ENCODE peak calls at places on chromosome 14, in ten cellular contexts. N is thyroid gland; Q is body of pancreas; X is OCI-LY7; W is uterus; L is colonic mucosa; B is heart left ventricle; Y is pancreas; F is CD8-positive, alpha-beta memory T cell; K is left ventricle myocardium inferior. A is an unnamed sample.

GRCh38 chr14:63470877-63471565 is 72.2 kb downstream of the PPP2R5E start:
- DNase-seq in N (no peak), Q (no peak), X (no peak), W (no peak), L (no peak), B (no peak), Y (no peak), F (no peak), K (no peak), A (no peak)

GRCh38 chr14:29810657-29811056 is 117.0 kb downstream of the PRKD1 start:
- DNase-seq in N (no peak), Q (peak; percentile 22), X (no peak), W (no peak), L (no peak), B (no peak), Y (no peak), F (no peak), K (no peak), A (no peak)

GRCh38 chr14:34766611-34767010 is 52.2 kb upstream of the CFL2 start:
- DNase-seq in N (no peak), Q (no peak), X (no peak), W (no peak), L (no peak), B (no peak), Y (no peak), F (no peak), K (no peak), A (no peak)

GRCh38 chr14:37270629-37271028 is 72.9 kb downstream of the MIPOL1 start:
- DNase-seq in N (no peak), Q (no peak), X (no peak), W (no peak), L (no peak), B (no peak), Y (no peak), F (no peak), K (no peak), A (no peak)

GRCh38 chr14:100348253-100348729 is 25.2 kb downstream of the SLC25A47 start:
- DNase-seq in N (no peak), Q (no peak), X (no peak), W (no peak), L (no peak), B (no peak), Y (no peak), F (no peak), K (no peak), A (no peak)

GRCh38 chr14:81388236-81388801 is 11.8 kb downstream of the STON2 start:
- DNase-seq in N (no peak), Q (no peak), X (no peak), W (no peak), L (no peak), B (no peak), Y (no peak), F (no peak), K (no peak), A (no peak)

GRCh38 chr14:68790656-68791077 is 2.2 kb downstream of the ZFP36L1 start:
- DNase-seq in N (no peak), Q (no peak), X (peak; percentile 49), W (no peak), L (peak; percentile 43), B (peak; percentile 13), Y (no peak), F (peak; percentile 76), K (no peak), A (no peak)

GRCh38 chr14:74835607-74836250 is 40.2 kb downstream of the PROX2 start:
- DNase-seq in N (no peak), Q (no peak), X (peak; percentile 46), W (no peak), L (no peak), B (no peak), Y (no peak), F (peak; percentile 28), K (no peak), A (no peak)

GRCh38 chr14:50109342-50109741 is 7.0 kb downstream of the VCPKMT start:
- DNase-seq in N (no peak), Q (no peak), X (no peak), W (no peak), L (no peak), B (no peak), Y (no peak), F (no peak), K (no peak), A (no peak)

GRCh38 chr14:61145903-61146411 is 135.2 kb downstream of the TMEM30B start:
- DNase-seq in N (no peak), Q (no peak), X (no peak), W (no peak), L (no peak), B (no peak), Y (no peak), F (no peak), K (no peak), A (no peak)

GRCh38 chr14:36238666-36239363 is 62.3 kb upstream of the PTCSC3 start:
- DNase-seq in N (no peak), Q (no peak), X (no peak), W (no peak), L (no peak), B (no peak), Y (no peak), F (no peak), K (no peak), A (no peak)

GRCh38 chr14:93035917-93036651 is 79.6 kb downstream of the ITPK1 start:
- DNase-seq in N (no peak), Q (no peak), X (no peak), W (peak; percentile 49), L (no peak), B (peak; percentile 62), Y (no peak), F (no peak), K (peak; percentile 46), A (no peak)

GRCh38 chr14:97866664-97867063 is 1069.5 kb downstream of the VRK1 start:
- DNase-seq in N (no peak), Q (no peak), X (no peak), W (no peak), L (no peak), B (no peak), Y (no peak), F (no peak), K (no peak), A (no peak)

GRCh38 chr14:46048127-46048526 is 603.5 kb downstream of the RPL10L start:
- DNase-seq in N (no peak), Q (no peak), X (peak; percentile 7), W (no peak), L (no peak), B (no peak), Y (no peak), F (no peak), K (no peak), A (no peak)

GRCh38 chr14:23413681-23414080 is 5.6 kb upstream of the MYH6 start:
- DNase-seq in N (no peak), Q (no peak), X (no peak), W (no peak), L (no peak), B (no peak), Y (no peak), F (no peak), K (no peak), A (no peak)

GRCh38 chr14:73457050-73457934 is 1.1 kb downstream of the NUMB start:
- DNase-seq in N (peak; percentile 45), Q (no peak), X (peak; percentile 32), W (no peak), L (peak; percentile 74), B (peak; percentile 51), Y (peak; percentile 54), F (peak; percentile 17), K (peak; percentile 27), A (peak; percentile 12)

GRCh38 chr14:63896278-63896720 is 43.5 kb downstream of the SYNE2 start:
- DNase-seq in N (peak; percentile 88), Q (peak; percentile 57), X (no peak), W (peak; percentile 32), L (peak; percentile 76), B (peak; percentile 72), Y (peak; percentile 48), F (no peak), K (peak; percentile 49), A (no peak)

GRCh38 chr14:86166541-86166940 is 636.6 kb downstream of the FLRT2 start:
- DNase-seq in N (no peak), Q (no peak), X (no peak), W (no peak), L (no peak), B (no peak), Y (no peak), F (no peak), K (no peak), A (no peak)
- H3K9me3 ChIP-seq in N (no peaks in the 10 kb centered on the region), Q (no peaks in the 10 kb centered on the region), X (no peaks in the 10 kb centered on the region), W (no peaks in the 10 kb centered on the region), L (no peaks in the 10 kb centered on the region), B (no peaks in the 10 kb centered on the region), Y (no peaks in the 10 kb centered on the region), F (no peaks in the 10 kb centered on the region), K (peaks cover 14% of the 10 kb centered on the region), A (no peaks in the 10 kb centered on the region)

GRCh38 chr14:52052289-52052943 is 16.4 kb downstream of the NID2 start:
- DNase-seq in N (peak; percentile 32), Q (no peak), X (no peak), W (peak; percentile 65), L (no peak), B (no peak), Y (no peak), F (no peak), K (no peak), A (no peak)
- H3K9me3 ChIP-seq in N (no peaks in the 10 kb centered on the region), Q (no peaks in the 10 kb centered on the region), X (no peaks in the 10 kb centered on the region), W (no peaks in the 10 kb centered on the region), L (no peaks in the 10 kb centered on the region), B (no peaks in the 10 kb centered on the region), Y (no peaks in the 10 kb centered on the region), F (no peaks in the 10 kb centered on the region), K (no peaks in the 10 kb centered on the region), A (no peaks in the 10 kb centered on the region)

GRCh38 chr14:106507354-106507753 is 981.0 kb downstream of the TMEM121 start:
- DNase-seq in N (no peak), Q (no peak), X (no peak), W (no peak), L (no peak), B (no peak), Y (no peak), F (no peak), K (no peak), A (no peak)

GRCh38 chr14:106500571-106500970 is 974.2 kb downstream of the TMEM121 start:
- DNase-seq in N (no peak), Q (no peak), X (no peak), W (no peak), L (no peak), B (no peak), Y (no peak), F (no peak), K (no peak), A (no peak)

GRCh38 chr14:106506901-106507305 is 980.5 kb downstream of the TMEM121 start:
- DNase-seq in N (no peak), Q (no peak), X (no peak), W (no peak), L (peak; percentile 20), B (no peak), Y (no peak), F (peak; percentile 72), K (no peak), A (no peak)

GRCh38 chr14:106501898-106502297 is 975.5 kb downstream of the TMEM121 start:
- DNase-seq in N (no peak), Q (no peak), X (no peak), W (no peak), L (no peak), B (no peak), Y (no peak), F (no peak), K (no peak), A (no peak)
- H3K9me3 ChIP-seq in N (no peaks in the 10 kb centered on the region), Q (no peaks in the 10 kb centered on the region), X (no peaks in the 10 kb centered on the region), W (no peaks in the 10 kb centered on the region), L (no peaks in the 10 kb centered on the region), B (no peaks in the 10 kb centered on the region), Y (no peaks in the 10 kb centered on the region), F (no peaks in the 10 kb centered on the region), K (no peaks in the 10 kb centered on the region), A (no peaks in the 10 kb centered on the region)

GRCh38 chr14:105855246-105855892 is 329.0 kb downstream of the TMEM121 start:
- DNase-seq in N (no peak), Q (peak; percentile 2), X (peak; percentile 66), W (peak; percentile 8), L (no peak), B (peak; percentile 23), Y (peak; percentile 12), F (no peak), K (peak; percentile 7), A (no peak)
- H3K9me3 ChIP-seq in N (no peaks in the 10 kb centered on the region), Q (no peaks in the 10 kb centered on the region), X (no peaks in the 10 kb centered on the region), W (no peaks in the 10 kb centered on the region), L (no peaks in the 10 kb centered on the region), B (no peaks in the 10 kb centered on the region), Y (no peaks in the 10 kb centered on the region), F (no peaks in the 10 kb centered on the region), K (no peaks in the 10 kb centered on the region), A (no peaks in the 10 kb centered on the region)